ENCODE peak calls at places on chromosomes 7 and 10, in six cellular contexts. W, V, D, M, Q and P are unnamed samples.

GRCh38 chr10:50579491-50580259 is 44.1 kb downstream of the SGMS1 start:
- DNase-seq in W (no peak), V (no peak), D (no peak), M (no peak), Q (no peak), P (no peak)

GRCh38 chr7:31875424-31875823 is 188.4 kb downstream of the PPP1R17 start:
- DNase-seq in W (peak; percentile 52), V (no peak), D (no peak), M (no peak), Q (no peak), P (no peak)

GRCh38 chr7:38424750-38425463 is 151.5 kb upstream of the TARP start:
- DNase-seq in W (peak; percentile 15), V (no peak), D (no peak), M (no peak), Q (no peak), P (no peak)

GRCh38 chr7:128191136-128191844 is 49.8 kb upstream of the LEP start:
- DNase-seq in W (no peak), V (no peak), D (no peak), M (no peak), Q (no peak), P (no peak)

GRCh38 chr10:67621834-67622233 is 74.2 kb downstream of the CTNNA3 start:
- DNase-seq in W (no peak), V (no peak), D (no peak), M (no peak), Q (no peak), P (no peak)

GRCh38 chr7:151482883-151483699 is 36.6 kb downstream of the RHEB start:
- DNase-seq in W (no peak), V (no peak), D (no peak), M (no peak), Q (no peak), P (no peak)

GRCh38 chr7:4682621-4683042 is 537 bp downstream of the FOXK1 start:
- DNase-seq in W (peak; percentile 69), V (no peak), D (no peak), M (peak; percentile 50), Q (peak; percentile 35), P (no peak)

GRCh38 chr10:15209827-15210509 is 41.5 kb upstream of the NMT2 start:
- DNase-seq in W (peak; percentile 82), V (peak; percentile 79), D (peak; percentile 42), M (peak; percentile 78), Q (peak; percentile 78), P (no peak)

GRCh38 chr7:117375380-117375779 is 51.9 kb downstream of the ASZ1 start:
- DNase-seq in W (peak; percentile 20), V (no peak), D (no peak), M (no peak), Q (no peak), P (no peak)

GRCh38 chr7:36305226-36305625 is 84.4 kb upstream of the ANLN start:
- DNase-seq in W (no peak), V (no peak), D (no peak), M (no peak), Q (no peak), P (no peak)

GRCh38 chr7:107100824-107101223 is 56.3 kb downstream of the PRKAR2B start:
- DNase-seq in W (no peak), V (no peak), D (no peak), M (no peak), Q (no peak), P (no peak)

GRCh38 chr7:95376632-95377380 is 19.4 kb downstream of the PON3 start:
- DNase-seq in W (no peak), V (peak; percentile 12), D (no peak), M (no peak), Q (no peak), P (no peak)

GRCh38 chr10:32687116-32687515 is 241.2 kb downstream of the CCDC7 start:
- DNase-seq in W (no peak), V (no peak), D (no peak), M (no peak), Q (no peak), P (no peak)

GRCh38 chr10:94097656-94098055 is 103.9 kb downstream of the PLCE1 start:
- DNase-seq in W (peak; percentile 53), V (peak; percentile 33), D (no peak), M (no peak), Q (no peak), P (no peak)

GRCh38 chr7:79398145-79398749 is 55.2 kb downstream of the MAGI2 start:
- DNase-seq in W (peak; percentile 25), V (no peak), D (no peak), M (no peak), Q (no peak), P (no peak)

GRCh38 chr10:72951760-72952159 is 2.8 kb downstream of the PLA2G12B start:
- DNase-seq in W (no peak), V (no peak), D (no peak), M (no peak), Q (no peak), P (no peak)

GRCh38 chr7:29915481-29916215 is 74.0 kb downstream of the SCRN1 start:
- DNase-seq in W (peak; percentile 33), V (peak; percentile 28), D (no peak), M (no peak), Q (no peak), P (no peak)

GRCh38 chr10:123995461-123996131 is 97.8 kb downstream of the CHST15 start:
- DNase-seq in W (peak; percentile 90), V (peak; percentile 88), D (no peak), M (peak; percentile 69), Q (no peak), P (no peak)

GRCh38 chr7:95811846-95812445 is 39.6 kb downstream of the DYNC1I1 start:
- DNase-seq in W (peak; percentile 37), V (no peak), D (no peak), M (no peak), Q (no peak), P (no peak)

GRCh38 chr7:132296820-132297219 is 279.4 kb downstream of the PLXNA4 start:
- DNase-seq in W (no peak), V (no peak), D (no peak), M (no peak), Q (no peak), P (no peak)

GRCh38 chr10:114631090-114631677 is 26.9 kb downstream of the ABLIM1 start:
- DNase-seq in W (no peak), V (no peak), D (no peak), M (no peak), Q (no peak), P (no peak)

GRCh38 chr10:13703997-13704536 is 117.3 kb downstream of the PRPF18 start:
- DNase-seq in W (no peak), V (no peak), D (no peak), M (no peak), Q (no peak), P (no peak)

GRCh38 chr7:152202056-152202455 is 176.6 kb downstream of the GALNT11 start:
- DNase-seq in W (peak; percentile 77), V (no peak), D (no peak), M (no peak), Q (no peak), P (no peak)

GRCh38 chr7:28128608-28129007 is 52.0 kb downstream of the JAZF1 start:
- DNase-seq in W (peak; percentile 39), V (peak; percentile 57), D (no peak), M (no peak), Q (no peak), P (no peak)

GRCh38 chr10:1668347-1668746 is 69.0 kb downstream of the ADARB2 start:
- DNase-seq in W (no peak), V (no peak), D (no peak), M (no peak), Q (no peak), P (no peak)

GRCh38 chr10:33675235-33675634 is 340.8 kb upstream of the NRP1 start:
- DNase-seq in W (no peak), V (peak; percentile 18), D (no peak), M (no peak), Q (no peak), P (no peak)

GRCh38 chr7:68529221-68529620 is 1069.1 kb upstream of the AUTS2 start:
- DNase-seq in W (no peak), V (no peak), D (no peak), M (no peak), Q (no peak), P (no peak)

GRCh38 chr10:69890065-69890831 is 88.5 kb downstream of the COL13A1 start:
- DNase-seq in W (no peak), V (no peak), D (no peak), M (no peak), Q (no peak), P (no peak)

GRCh38 chr10:72306215-72306760 is 32.6 kb downstream of the DDIT4 start:
- DNase-seq in W (no peak), V (no peak), D (no peak), M (no peak), Q (no peak), P (no peak)

GRCh38 chr10:131946321-131946751 is 35.4 kb downstream of the BNIP3 start:
- DNase-seq in W (peak; percentile 67), V (peak; percentile 76), D (no peak), M (no peak), Q (no peak), P (no peak)

GRCh38 chr7:83410989-83411591 is 237.8 kb downstream of the SEMA3E start:
- DNase-seq in W (peak; percentile 76), V (peak; percentile 16), D (no peak), M (peak; percentile 8), Q (no peak), P (no peak)

GRCh38 chr7:130918129-130919052 is 184.4 kb upstream of the KLF14 start:
- DNase-seq in W (no peak), V (no peak), D (no peak), M (no peak), Q (peak; percentile 71), P (no peak)

GRCh38 chr10:6928531-6929080 is 348.5 kb upstream of the PRKCQ start:
- DNase-seq in W (peak; percentile 4), V (no peak), D (no peak), M (no peak), Q (no peak), P (no peak)

GRCh38 chr10:48456808-48457761 is 147.8 kb downstream of the ARHGAP22 start:
- DNase-seq in W (no peak), V (no peak), D (no peak), M (peak; percentile 75), Q (no peak), P (no peak)

GRCh38 chr7:91212592-91212991 is 51.6 kb upstream of the FZD1 start:
- DNase-seq in W (peak; percentile 55), V (peak; percentile 33), D (no peak), M (no peak), Q (no peak), P (no peak)

GRCh38 chr10:114953047-114953446 is 15.1 kb downstream of the TRUB1 start:
- DNase-seq in W (no peak), V (no peak), D (no peak), M (peak; percentile 28), Q (no peak), P (no peak)